ENCODE peak calls at places on chromosomes 11 and 22, in four cellular contexts. V is HepG2, Z is SK-N-SH, T is GM12878. D is an unnamed sample.

GRCh38 chr11:77287615-77288273 is 13.7 kb downstream of the GDPD4 start:
- DNase-seq in Z (no peak), T (no peak), V (no peak), D (no peak)

GRCh38 chr11:74593463-74593862 is 1.1 kb downstream of the POLD3 start:
- DNase-seq in V (peak), T (no peak), Z (no peak), D (no peak)

GRCh38 chr11:2783536-2784082 is 83.8 kb upstream of the KCNQ1OT1 start:
- DNase-seq in Z (no peak), T (no peak), V (no peak), D (no peak)

GRCh38 chr11:28962492-28962891 is 854.3 kb downstream of the METTL15 start:
- DNase-seq in Z (no peak), V (no peak), T (no peak), D (no peak)

GRCh38 chr22:49400866-49401598 is 426.6 kb downstream of the BRD1 start:
- DNase-seq in T (no peak), V (no peak), Z (no peak), D (no peak)

GRCh38 chr11:19291064-19291463 is 50.3 kb upstream of the E2F8 start:
- DNase-seq in T (no peak), V (no peak), Z (no peak), D (no peak)

GRCh38 chr11:8259316-8259995 is 4.2 kb downstream of the LMO1 start:
- DNase-seq in T (no peak), V (no peak), Z (no peak), D (no peak)

GRCh38 chr11:6618117-6619020 is 853 bp downstream of the TPP1 start:
- DNase-seq in T (no peak), Z (no peak), V (peak), D (no peak)

GRCh38 chr11:128956401-128957203 is 13.9 kb upstream of the TP53AIP1 start:
- DNase-seq in V (peak), T (peak), Z (peak), D (peak)

GRCh38 chr11:124801014-124801413 is 808 bp upstream of the MSANTD2 start:
- DNase-seq in Z (peak), V (no peak), T (no peak), D (no peak)

GRCh38 chr22:22759371-22759770 is 115.0 kb downstream of the GGTLC2 start:
- DNase-seq in Z (no peak), T (no peak), V (no peak), D (no peak)

GRCh38 chr11:68950268-68950667 is 30.5 kb downstream of the MRGPRD start:
- DNase-seq in Z (peak), T (no peak), V (no peak), D (peak)

GRCh38 chr11:117519170-117519569 is 191.5 kb downstream of the CEP164 start:
- DNase-seq in V (peak), T (no peak), Z (no peak), D (no peak)
- TF ChIP-seq CTCF in V (peak), T (no peak), Z (no peak), D (no peak)

DNA sequence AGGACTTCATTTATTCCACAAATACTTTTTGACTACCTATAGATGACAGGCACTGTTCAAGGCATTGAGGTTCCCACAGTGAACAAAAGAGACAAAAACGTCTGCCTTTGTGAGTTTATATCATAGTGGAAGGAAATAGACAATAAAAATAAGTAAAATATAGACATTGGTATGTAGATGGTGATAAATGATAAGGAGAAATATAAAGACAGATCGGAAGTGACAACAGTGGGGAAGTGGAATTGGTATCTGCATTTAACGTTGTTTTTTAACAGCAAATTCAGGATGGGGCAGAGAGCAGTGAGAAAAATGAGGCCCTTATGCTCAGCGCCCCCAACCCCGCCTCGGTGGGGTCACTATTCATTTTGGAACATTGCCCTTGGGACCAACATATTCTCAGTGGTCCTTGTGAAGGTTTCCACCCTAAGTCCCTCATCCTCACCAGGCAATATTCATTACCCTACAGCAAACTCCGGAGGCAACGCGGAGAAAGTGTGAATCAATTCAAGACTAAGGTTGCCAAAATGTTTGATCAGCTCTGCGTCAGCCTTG is 627 bp upstream of the PEX26 start:
- DNase-seq in T (no peak), Z (no peak), V (no peak), D (no peak)
- TF ChIP-seq PBX3 in T (no peak), Z (no peak), V (no peak), D (no peak)

GRCh38 chr22:43481528-43482309 is 69.9 kb downstream of the MPPED1 start:
- DNase-seq in Z (no peak), T (no peak), V (peak), D (no peak)
- TF ChIP-seq CTCF in Z (no peak), T (peak), V (peak), D (no peak)

DNA sequence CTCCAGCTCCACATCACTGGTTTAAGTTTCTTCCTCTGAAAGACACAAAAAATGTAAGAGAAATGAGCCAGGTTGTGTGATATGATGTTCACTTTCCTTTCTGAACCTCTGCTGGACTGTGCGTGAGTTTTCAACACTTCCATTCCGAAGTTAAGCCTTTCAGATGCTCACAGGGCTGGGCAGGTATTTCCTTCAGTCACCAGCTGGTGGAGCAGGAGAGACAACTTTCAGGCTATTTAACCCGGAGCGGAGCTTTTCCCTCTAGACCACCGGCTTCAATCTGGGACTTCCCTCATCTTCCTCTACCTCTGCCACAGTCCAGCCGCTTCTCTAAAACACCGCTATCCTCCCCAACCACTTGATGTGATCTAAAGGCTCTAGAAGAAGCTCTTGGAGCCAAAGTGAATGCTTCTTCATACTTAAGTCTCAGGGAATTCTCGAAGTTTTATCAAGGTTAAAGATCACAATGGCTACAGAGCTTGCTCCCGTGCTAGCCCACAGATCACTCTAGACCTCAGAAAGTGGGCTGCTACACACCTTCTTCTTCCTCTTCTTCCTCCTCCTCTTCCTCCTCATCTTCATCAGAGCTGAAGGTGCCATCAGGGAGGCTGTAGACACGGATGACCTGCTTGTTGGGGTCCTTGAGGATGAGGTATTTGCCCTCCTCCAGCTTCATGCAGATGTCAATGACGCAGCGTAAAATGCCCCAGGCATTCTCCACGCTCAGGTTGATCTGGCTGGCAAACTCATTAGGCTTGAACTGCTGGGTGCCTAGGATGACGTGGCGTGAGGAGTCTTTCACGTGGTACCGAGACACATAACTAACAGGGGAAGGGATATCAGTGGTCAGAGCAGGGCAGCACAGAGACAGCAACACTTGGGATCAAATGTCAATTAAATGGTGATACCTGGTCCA is 4.4 kb upstream of the FOXRED2 start:
- DNase-seq in Z (peak), T (no peak), V (peak), D (peak)
- TF ChIP-seq PBX3 in Z (no peak), T (no peak), V (no peak), D (no peak)

D was measured in A549.